ENCODE peak calls at places on chromosomes 4 and X, in six cellular contexts. H is sigmoid colon; G is PC-9; Q is endothelial cell; A is CD8-positive, alpha-beta T cell; Y is Calu3. U is an unnamed sample.

GRCh38 chr4:168541608-168541953 is 44.7 kb downstream of the PALLD start:
- DNase-seq in Q (no peak), A (no peak), H (no peak), G (peak), Y (peak), U (no peak)

GRCh38 chr4:42331914-42332368 is 65.3 kb upstream of the SHISA3 start:
- DNase-seq in Y (no peak), G (no peak), H (peak), A (no peak), Q (no peak), U (no peak)

GRCh38 chrX:129360175-129360574 is 163.1 kb downstream of the SMARCA1 start:
- DNase-seq in A (peak), Q (peak), G (peak), Y (peak), H (no peak), U (no peak)

GRCh38 chrX:137031517-137032377 is 2.0 kb downstream of the GPR101 start:
- DNase-seq in A (no peak), Y (no peak), Q (peak), H (no peak), G (no peak), U (no peak)

GRCh38 chr4:144910753-144911152 is 187.2 kb downstream of the ANAPC10 start:
- DNase-seq in H (no peak), G (no peak), Q (no peak), A (no peak), Y (no peak), U (no peak)

GRCh38 chr4:21447320-21448055 is 501.1 kb downstream of the KCNIP4 start:
- DNase-seq in A (no peak), Q (no peak), G (no peak), Y (peak), H (no peak), U (no peak)

GRCh38 chr4:140367738-140368137 is 5.7 kb upstream of the SCOC start:
- DNase-seq in G (peak), Q (no peak), Y (peak), H (no peak), A (no peak), U (no peak)

GRCh38 chr4:78939667-78940008 is 400 bp upstream of the PAQR3 start:
- DNase-seq in Q (no peak), G (no peak), A (no peak), Y (no peak), H (no peak), U (no peak)

GRCh38 chr4:145301386-145302080 is 121.1 kb upstream of the OTUD4 start:
- DNase-seq in G (no peak), Y (no peak), Q (no peak), H (no peak), A (no peak), U (no peak)

DNA sequence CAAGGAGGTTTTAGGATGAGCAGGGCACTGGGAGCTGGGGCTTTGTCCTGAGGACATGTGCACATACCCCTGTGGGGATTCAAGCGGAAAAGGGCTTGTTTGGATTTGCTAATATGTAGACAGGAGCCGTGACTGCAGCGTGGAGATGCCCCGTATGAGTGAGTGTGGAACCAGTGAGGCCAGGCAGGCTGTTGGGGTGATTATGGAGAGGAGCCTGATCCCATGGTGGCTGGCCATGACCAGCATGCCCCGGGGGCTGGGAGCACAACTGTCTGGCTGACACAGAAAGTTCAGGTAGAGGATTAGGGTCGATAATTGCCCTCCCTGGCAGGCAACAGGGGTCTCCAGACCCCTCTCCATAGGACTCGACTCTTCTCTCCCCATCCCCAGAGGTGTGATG is 68.8 kb upstream of the STX18 start:
- DNase-seq in Y (no peak), A (no peak), Q (no peak), H (no peak), G (no peak), U (no peak)
- TF ChIP-seq CTCF in Y (no peak), A (no peak), Q (no peak), H (no peak), G (no peak), U (no peak)

GRCh38 chr4:139142097-139142496 is 34.9 kb downstream of the ELF2 start:
- DNase-seq in Q (no peak), G (no peak), Y (no peak), H (no peak), A (no peak), U (no peak)

GRCh38 chr4:139134403-139134802 is 42.6 kb downstream of the ELF2 start:
- DNase-seq in H (no peak), Q (no peak), G (no peak), A (no peak), Y (no peak), U (no peak)

GRCh38 chr4:139142980-139143379 is 34.0 kb downstream of the ELF2 start:
- DNase-seq in H (no peak), Y (no peak), Q (no peak), A (no peak), G (no peak), U (no peak)

DNA sequence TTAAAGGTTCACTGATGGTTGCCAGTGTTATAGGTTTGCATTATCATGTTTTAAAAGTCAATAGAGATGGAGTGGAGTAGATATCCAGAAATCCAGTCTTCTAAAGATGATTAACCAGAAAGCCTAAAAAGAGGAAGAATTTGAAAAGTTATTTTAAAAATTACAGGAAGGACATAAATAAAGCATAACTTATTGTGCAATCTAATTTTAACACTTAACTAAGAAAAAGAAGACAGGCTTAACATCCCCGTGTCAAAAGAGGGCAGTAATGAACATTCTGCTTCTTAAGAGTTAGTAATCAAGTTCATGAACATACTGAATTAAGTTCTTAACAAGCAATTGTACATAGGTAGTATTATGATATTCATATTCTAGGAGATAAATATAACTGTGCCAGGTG is 39.3 kb downstream of the ELF2 start:
- DNase-seq in Q (no peak), Y (no peak), H (no peak), A (no peak), G (no peak), U (no peak)
- TF ChIP-seq CTCF in Q (no peak), Y (no peak), H (no peak), A (no peak), G (no peak), U (no peak)

DNA sequence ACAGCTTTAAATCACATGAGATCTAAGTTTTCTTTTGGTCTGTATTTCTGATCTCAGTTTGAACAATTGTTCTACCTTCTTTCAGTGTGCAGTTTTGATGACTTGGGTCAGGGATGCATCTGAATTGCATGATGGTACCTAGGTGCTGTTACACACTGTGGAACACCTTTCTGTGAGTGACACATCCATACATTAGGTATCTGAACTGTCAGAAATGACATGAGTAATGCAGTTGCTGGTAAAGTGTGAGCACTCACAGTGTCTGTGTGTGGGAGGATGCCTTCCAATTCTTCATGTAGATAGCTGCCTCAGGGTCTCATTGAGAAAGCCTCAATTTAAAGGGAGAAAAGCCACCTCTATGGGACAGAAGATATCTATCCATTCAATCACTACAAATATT is 411.9 kb downstream of the PPARGC1A start:
- DNase-seq in Y (no peak), Q (no peak), A (no peak), H (no peak), G (no peak), U (no peak)
- TF ChIP-seq CTCF in Y (no peak), Q (no peak), A (no peak), H (no peak), G (no peak), U (no peak)

GRCh38 chr4:60863442-60863841 is 336.7 kb upstream of the ADGRL3 start:
- DNase-seq in Y (no peak), A (no peak), Q (no peak), G (no peak), H (no peak), U (no peak)

GRCh38 chr4:60868232-60868960 is 331.7 kb upstream of the ADGRL3 start:
- DNase-seq in G (no peak), A (no peak), Q (no peak), Y (no peak), H (no peak), U (no peak)

DNA sequence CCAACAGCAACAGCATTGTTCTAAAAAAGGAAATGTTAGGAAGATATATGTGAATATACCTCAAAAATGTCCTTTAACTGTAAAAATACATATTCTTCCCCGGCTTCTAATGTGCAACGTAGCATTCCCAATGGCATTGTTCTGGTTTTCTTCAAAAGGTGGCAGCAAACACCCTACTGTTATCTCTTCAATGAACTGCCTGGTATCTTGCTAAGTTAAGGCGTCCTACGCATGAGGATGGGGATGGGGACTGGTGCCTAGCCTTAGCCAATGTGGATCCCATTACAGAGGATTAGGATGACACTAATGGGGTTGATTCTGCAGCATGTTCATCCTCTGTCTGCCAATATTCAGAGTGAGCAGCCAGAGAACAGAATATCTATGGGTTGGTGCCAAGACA is 334.9 kb upstream of the ADGRL3 start:
- DNase-seq in A (no peak), Y (no peak), G (no peak), Q (peak), H (no peak), U (no peak)
- TF ChIP-seq CTCF in A (no peak), Y (no peak), G (no peak), Q (no peak), H (no peak), U (no peak)

GRCh38 chr4:98747659-98748091 is 89.3 kb upstream of the TSPAN5 start:
- DNase-seq in G (no peak), A (no peak), Y (no peak), H (no peak), Q (no peak), U (no peak)

GRCh38 chr4:98749206-98749605 is 90.8 kb upstream of the TSPAN5 start:
- DNase-seq in G (no peak), Y (no peak), H (no peak), Q (no peak), A (no peak), U (no peak)

GRCh38 chr4:98746936-98747658 is 88.7 kb upstream of the TSPAN5 start:
- DNase-seq in A (no peak), Y (no peak), H (no peak), Q (no peak), G (no peak), U (no peak)

GRCh38 chr4:98746530-98746929 is 88.1 kb upstream of the TSPAN5 start:
- DNase-seq in Q (no peak), Y (no peak), H (no peak), G (peak), A (no peak), U (no peak)

DNA sequence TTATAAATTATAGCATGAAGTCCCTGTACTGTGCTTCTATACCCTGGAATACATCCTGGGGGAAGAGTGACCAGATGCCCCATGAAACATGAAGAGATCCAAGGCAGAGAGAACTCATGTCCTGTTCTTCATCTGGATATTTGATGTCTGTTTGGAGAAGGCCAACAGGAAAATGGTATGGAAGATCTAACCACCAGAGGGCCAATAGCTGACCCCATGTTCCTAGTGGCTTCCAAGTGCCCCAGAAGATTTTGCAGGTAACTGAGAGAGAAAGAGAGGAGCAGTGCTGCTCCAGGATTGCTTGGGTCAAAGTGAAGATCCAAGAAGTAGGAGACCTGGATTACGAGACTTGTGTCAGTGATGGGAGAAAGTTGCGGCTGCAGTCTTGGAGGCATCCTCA is 90.2 kb upstream of the TSPAN5 start:
- DNase-seq in Y (no peak), A (no peak), H (no peak), G (no peak), Q (no peak), U (no peak)
- TF ChIP-seq CTCF in Y (no peak), A (no peak), H (no peak), G (no peak), Q (no peak), U (no peak)

GRCh38 chr4:180947421-180947820 is 1295.8 kb upstream of the TENM3 start:
- DNase-seq in A (no peak), Y (no peak), H (no peak), G (no peak), Q (no peak), U (no peak)
- TF ChIP-seq CTCF in A (no peak), Y (no peak), H (no peak), G (no peak), Q (no peak), U (peak)

DNA sequence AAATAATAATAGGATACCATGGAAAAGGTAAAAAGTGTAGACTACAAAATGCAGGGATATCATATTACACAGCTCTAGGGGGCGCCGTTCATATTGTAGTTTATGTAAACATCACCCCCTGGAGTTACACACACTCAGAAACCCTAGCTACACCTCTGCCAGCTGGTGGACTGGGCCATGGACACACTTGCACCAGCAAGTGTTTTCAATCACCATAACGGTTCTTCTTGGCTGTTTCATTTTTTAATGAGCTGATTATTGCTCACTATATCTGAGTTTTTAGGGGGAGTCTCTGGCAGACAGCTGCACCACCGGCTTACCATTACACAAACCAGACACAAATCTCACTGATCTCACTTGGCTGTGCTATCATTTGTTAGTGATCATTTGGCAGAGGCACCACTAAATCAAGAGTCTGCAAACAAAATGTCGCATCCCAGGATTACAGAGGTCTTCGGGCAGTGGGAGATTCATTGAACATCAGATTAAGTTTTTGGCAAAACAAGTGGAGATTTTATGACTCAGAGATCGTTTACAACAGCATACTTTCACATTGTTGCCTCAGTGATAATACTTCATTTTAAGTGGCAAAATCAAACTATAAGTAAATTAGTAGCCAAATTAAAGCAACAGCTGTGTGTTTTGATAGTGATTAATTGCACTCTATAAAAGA is 185.7 kb downstream of the UNC5C start:
- DNase-seq in G (no peak), Q (peak), Y (no peak), A (no peak), H (no peak), U (no peak)
- TF ChIP-seq CTCF in G (no peak), Q (peak), Y (no peak), A (no peak), H (no peak), U (no peak)

GRCh38 chrX:82218361-82218760 is 1016.5 kb downstream of the SH3BGRL start:
- DNase-seq in Q (no peak), Y (no peak), G (peak), A (no peak), H (no peak), U (no peak)
- TF ChIP-seq CTCF in Q (peak), Y (peak), G (peak), A (no peak), H (no peak), U (peak)

DNA sequence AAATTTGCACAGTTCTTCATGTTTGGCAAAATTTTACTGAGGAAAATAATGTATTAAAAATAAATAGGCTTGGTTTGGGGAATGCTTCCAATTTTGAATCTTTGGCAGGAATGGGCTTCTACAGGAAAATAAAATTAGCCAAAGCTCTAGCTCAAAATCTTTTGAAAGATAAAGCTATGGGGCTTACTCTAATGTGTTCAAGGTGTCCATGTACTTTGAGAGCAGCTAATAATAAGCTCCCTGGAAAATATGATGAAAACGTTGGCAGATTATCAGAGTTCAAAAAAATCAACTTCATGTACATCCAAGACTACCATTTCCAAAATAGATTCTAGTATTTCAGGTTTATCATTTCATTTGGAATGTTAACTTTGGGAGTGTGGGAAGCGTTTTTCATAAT is 158.4 kb downstream of the EMCN start:
- DNase-seq in H (no peak), Q (no peak), G (no peak), Y (no peak), A (no peak), U (no peak)
- TF ChIP-seq CTCF in H (no peak), Q (no peak), G (no peak), Y (no peak), A (no peak), U (no peak)